ENCODE peak calls at places on chromosomes 7 and 10, in nine cellular contexts. U is activated naive CD4-positive, alpha-beta T cell; X is neural progenitor cell; E is NCI-H1694 treated with DMSO at 0.1 percent for 48 hours; Y is sigmoid colon; C is Peyer's patch; W is neural crest cell; G is M059J; O is hypothalamus. I is an unnamed sample.

GRCh38 chr7:47759056-47759706 is 177.3 kb upstream of the TNS3 start:
- DNase-seq in Y (no peak), G (peak; percentile 57), W (no peak), X (no peak), C (no peak), U (no peak), E (no peak), O (no peak), I (no peak)

GRCh38 chr10:71217266-71218045 is 5.1 kb downstream of the UNC5B start:
- DNase-seq in X (peak; percentile 77), Y (no peak), C (peak; percentile 52), U (no peak), O (no peak), W (no peak), E (no peak), G (no peak), I (peak; percentile 70)

GRCh38 chr7:3917466-3917865 is 616.4 kb downstream of the SDK1 start:
- DNase-seq in E (no peak), C (no peak), W (no peak), U (no peak), G (no peak), X (no peak), O (no peak), Y (no peak), I (no peak)

GRCh38 chr7:7416031-7416968 is 119.4 kb downstream of the COL28A1 start:
- DNase-seq in Y (no peak), G (peak; percentile 96), W (no peak), O (no peak), U (no peak), E (no peak), C (peak; percentile 66), X (no peak), I (no peak)

GRCh38 chr10:91349381-91349780 is 60.8 kb upstream of the HECTD2 start:
- DNase-seq in X (no peak), O (no peak), Y (no peak), U (no peak), W (no peak), G (peak; percentile 87), E (no peak), C (no peak), I (no peak)

GRCh38 chr7:78530351-78530750 is 731.8 kb downstream of the PHTF2 start:
- DNase-seq in W (no peak), O (no peak), Y (no peak), C (no peak), E (peak; percentile 59), X (no peak), G (peak; percentile 68), U (no peak), I (no peak)

GRCh38 chr10:14416308-14416700 is 85.6 kb upstream of the FRMD4A start:
- DNase-seq in C (no peak), U (no peak), Y (no peak), G (peak; percentile 89), O (no peak), X (no peak), W (no peak), E (no peak), I (no peak)

GRCh38 chr10:129332476-129332875 is 134.6 kb upstream of the MGMT start:
- DNase-seq in E (peak; percentile 3), X (peak; percentile 75), W (peak; percentile 16), Y (no peak), U (no peak), C (no peak), O (no peak), G (peak; percentile 2), I (no peak)

GRCh38 chr10:13043520-13043919 is 42.0 kb upstream of the CCDC3 start:
- DNase-seq in C (no peak), E (no peak), W (no peak), O (no peak), Y (no peak), X (no peak), U (no peak), G (no peak), I (no peak)

GRCh38 chr7:102286237-102287081 is at the start of gene SH2B2:
- DNase-seq in W (peak; percentile 49), O (peak; percentile 67), X (peak; percentile 87), U (no peak), G (peak; percentile 69), Y (peak; percentile 92), C (peak; percentile 85), E (peak; percentile 12), I (peak; percentile 86)

GRCh38 chr10:22717728-22718127 is 3.4 kb upstream of the PIP4K2A start:
- DNase-seq in X (no peak), U (no peak), W (no peak), O (no peak), G (no peak), C (no peak), Y (no peak), E (no peak), I (no peak)

GRCh38 chr10:62381385-62382102 is 7.4 kb downstream of the ZNF365 start:
- DNase-seq in W (no peak), C (no peak), X (no peak), U (no peak), O (no peak), E (no peak), G (peak; percentile 45), Y (no peak), I (no peak)

GRCh38 chr7:117072620-117073118 is 119.4 kb downstream of the ST7 start:
- DNase-seq in U (no peak), X (peak; percentile 52), G (peak; percentile 92), W (no peak), C (no peak), O (peak; percentile 65), Y (peak; percentile 71), E (peak; percentile 67), I (no peak)

GRCh38 chr7:13414661-13415105 is 574.8 kb downstream of the ETV1 start:
- DNase-seq in O (no peak), U (no peak), G (peak; percentile 52), C (no peak), W (no peak), E (no peak), Y (no peak), X (no peak), I (no peak)

GRCh38 chr7:117631652-117632051 is 151.8 kb downstream of the CFTR start:
- DNase-seq in U (no peak), W (no peak), E (no peak), O (no peak), G (no peak), C (no peak), X (no peak), Y (no peak), I (no peak)

GRCh38 chr7:106180721-106181120 is 68.6 kb upstream of the SYPL1 start:
- DNase-seq in O (no peak), W (no peak), Y (no peak), X (no peak), G (peak; percentile 26), C (no peak), U (no peak), E (no peak), I (no peak)

GRCh38 chr10:22252286-22252800 is 34.5 kb upstream of the EBLN1 start:
- DNase-seq in O (peak; percentile 55), E (no peak), C (peak; percentile 54), U (peak; percentile 25), G (peak; percentile 20), Y (peak; percentile 79), W (peak; percentile 16), X (peak; percentile 57), I (peak; percentile 77)

GRCh38 chr10:109456566-109457361 is 466.5 kb downstream of the XPNPEP1 start:
- DNase-seq in E (no peak), Y (no peak), G (no peak), X (peak; percentile 71), W (peak; percentile 26), U (no peak), O (no peak), C (no peak), I (no peak)

GRCh38 chr7:78189762-78190161 is 391.2 kb downstream of the PHTF2 start:
- DNase-seq in O (no peak), U (no peak), E (no peak), W (no peak), Y (no peak), X (no peak), C (no peak), G (no peak), I (no peak)

GRCh38 chr7:72490301-72490700 is 78.2 kb upstream of the CALN1 start:
- DNase-seq in Y (no peak), X (no peak), W (no peak), C (no peak), O (no peak), G (no peak), U (no peak), E (no peak), I (no peak)

GRCh38 chr10:9331583-9332008 is 1277.1 kb downstream of the GATA3 start:
- DNase-seq in O (no peak), Y (no peak), G (peak; percentile 11), C (no peak), X (peak; percentile 49), U (no peak), E (peak; percentile 35), W (no peak), I (no peak)